ENCODE peak calls at places on chromosomes 1 and 21, in nine cellular contexts. B is left ventricle myocardium inferior; Y is stimulated activated CD4-positive, alpha-beta T cell treated with anti-CD3 and anti-CD28 coated beads, Interleukin-4, amount 100 ng/mL, for 4 hours; O is substantia nigra; Q is NCI-H748 treated with DMSO at 0.1 percent for 48 hours; L is activated naive CD4-positive, alpha-beta T cell treated with Interleukin-2 at 50 U/mL for 16 hours; T is HuH-7; V is hepatocyte; R is HEK293T. E is an unnamed sample.

GRCh38 chr1:29629814-29630516 is 393.6 kb downstream of the PTPRU start:
- DNase-seq in V (no peak), Q (no peak), L (no peak), Y (no peak), R (no peak), T (no peak), O (no peak), B (no peak), E (no peak)

GRCh38 chr1:10671090-10671489 is 125.4 kb downstream of the CASZ1 start:
- DNase-seq in O (no peak), R (peak; percentile 26), L (no peak), V (no peak), T (no peak), B (no peak), Q (peak; percentile 10), Y (no peak), E (no peak)

GRCh38 chr1:154446292-154446691 is 41.1 kb downstream of the IL6R start:
- DNase-seq in B (no peak), L (no peak), V (peak; percentile 40), O (no peak), Y (no peak), Q (no peak), R (no peak), T (no peak), E (peak; percentile 84)

GRCh38 chr1:64539808-64540207 is 69.9 kb downstream of the CACHD1 start:
- DNase-seq in Y (no peak), Q (no peak), O (no peak), T (no peak), B (peak; percentile 69), V (peak; percentile 67), R (no peak), L (no peak), E (peak; percentile 87)

GRCh38 chr21:46559291-46559983 is 45.4 kb downstream of the S100B start:
- DNase-seq in T (no peak), V (no peak), O (no peak), B (no peak), Y (peak; percentile 56), R (no peak), L (peak; percentile 68), Q (no peak), E (peak; percentile 44)

GRCh38 chr1:81699234-81699633 is 101.5 kb upstream of the ADGRL2 start:
- DNase-seq in T (no peak), Y (no peak), Q (peak; percentile 46), B (no peak), V (peak; percentile 27), L (no peak), O (no peak), R (no peak), E (no peak)

GRCh38 chr1:25569599-25570458 is 26.4 kb downstream of the LDLRAP1 start:
- DNase-seq in L (no peak), B (no peak), T (no peak), R (no peak), Y (no peak), O (no peak), Q (no peak), V (no peak), E (no peak)

GRCh38 chr1:163315773-163316374 is 5.9 kb upstream of the NUF2 start:
- DNase-seq in Y (peak; percentile 26), B (no peak), V (peak; percentile 73), Q (peak; percentile 56), R (peak; percentile 12), L (peak; percentile 33), T (no peak), O (no peak), E (peak; percentile 62)

GRCh38 chr1:1451696-1452364 is 2.3 kb downstream of the ATAD3C start:
- DNase-seq in L (no peak), O (no peak), Q (no peak), V (no peak), T (no peak), B (no peak), Y (no peak), R (peak; percentile 6), E (no peak)

GRCh38 chr1:219269171-219269570 is 95.5 kb downstream of the LYPLAL1 start:
- DNase-seq in O (no peak), Q (no peak), T (no peak), Y (no peak), R (no peak), L (no peak), B (no peak), V (no peak), E (no peak)

GRCh38 chr1:89277725-89278124 is 5.1 kb upstream of the GBP5 start:
- DNase-seq in Q (no peak), T (no peak), Y (no peak), B (no peak), R (no peak), O (no peak), V (no peak), L (no peak), E (no peak)

GRCh38 chr1:109910963-109911798 is 532 bp downstream of the CSF1 start:
- DNase-seq in R (peak; percentile 68), V (no peak), Q (no peak), Y (peak; percentile 30), L (peak; percentile 32), O (no peak), B (no peak), T (no peak), E (no peak)

GRCh38 chr21:45636921-45637646 is 6.4 kb upstream of the PCBP3 start:
- DNase-seq in B (no peak), L (no peak), V (no peak), Q (no peak), T (no peak), Y (no peak), O (no peak), R (peak; percentile 6), E (no peak)

GRCh38 chr1:102434421-102434820 is 437.7 kb upstream of the OLFM3 start:
- DNase-seq in Q (peak; percentile 34), O (no peak), T (no peak), V (peak; percentile 36), L (no peak), R (peak; percentile 13), Y (no peak), B (no peak), E (peak; percentile 54)

GRCh38 chr1:191851799-191852595 is 306.3 kb upstream of the RGS18 start:
- DNase-seq in L (no peak), Y (no peak), O (no peak), B (no peak), Q (peak; percentile 42), T (no peak), R (no peak), V (no peak), E (peak; percentile 13)

GRCh38 chr1:12124693-12125421 is 41.9 kb upstream of the TNFRSF1B start:
- DNase-seq in R (peak; percentile 74), B (peak; percentile 73), O (peak; percentile 35), L (peak; percentile 81), T (peak; percentile 47), Q (no peak), V (peak; percentile 82), Y (peak; percentile 75), E (peak; percentile 86)

GRCh38 chr1:58722967-58723366 is 23.1 kb upstream of the MYSM1 start:
- DNase-seq in L (no peak), R (no peak), Q (no peak), V (no peak), O (no peak), Y (no peak), B (no peak), T (no peak), E (no peak)

GRCh38 chr1:19010503-19010902 is 54.0 kb upstream of the IFFO2 start:
- DNase-seq in O (no peak), T (no peak), L (no peak), V (no peak), R (peak; percentile 1), B (no peak), Y (no peak), Q (no peak), E (no peak)

GRCh38 chr1:43243299-43243698 is 26.5 kb upstream of the TMEM125 start:
- DNase-seq in V (no peak), Q (no peak), B (no peak), R (no peak), T (no peak), Y (no peak), L (no peak), O (no peak), E (no peak)

GRCh38 chr1:17724150-17724549 is 31.0 kb upstream of the ACTL8 start:
- DNase-seq in O (no peak), V (no peak), T (no peak), Q (no peak), B (no peak), R (no peak), Y (no peak), L (no peak), E (no peak)

GRCh38 chr1:182616130-182617074 is 12.2 kb upstream of the RGS16 start:
- DNase-seq in V (peak; percentile 69), O (peak; percentile 43), Y (peak; percentile 54), Q (peak; percentile 77), R (peak; percentile 59), T (no peak), L (peak; percentile 85), B (peak; percentile 76), E (peak; percentile 87)

GRCh38 chr21:27688773-27689172 is 721.9 kb upstream of the ADAMTS5 start:
- DNase-seq in O (no peak), V (no peak), Q (no peak), T (no peak), B (no peak), R (no peak), Y (no peak), L (no peak), E (no peak)

GRCh38 chr1:64320899-64321624 is 117.6 kb downstream of the UBE2U start:
- DNase-seq in B (no peak), Q (no peak), O (no peak), T (no peak), R (no peak), Y (no peak), L (no peak), V (no peak), E (peak; percentile 24)

GRCh38 chr1:178155478-178156255 is 61.8 kb downstream of the RASAL2 start:
- DNase-seq in O (no peak), Q (no peak), L (no peak), V (peak; percentile 40), T (no peak), R (no peak), B (no peak), Y (no peak), E (no peak)

GRCh38 chr1:27293915-27294314 is 28.0 kb upstream of the TMEM222 start:
- DNase-seq in L (no peak), R (no peak), V (no peak), T (no peak), Y (no peak), Q (no peak), B (no peak), O (no peak), E (no peak)

GRCh38 chr1:30807318-30808066 is 49.9 kb upstream of the LAPTM5 start:
- DNase-seq in Q (peak; percentile 18), V (no peak), T (no peak), R (peak; percentile 51), L (no peak), O (no peak), B (peak; percentile 47), Y (no peak), E (no peak)

GRCh38 chr1:2201062-2201461 is 6.5 kb upstream of the FAAP20 start:
- DNase-seq in R (no peak), Q (no peak), O (no peak), L (no peak), B (no peak), T (no peak), Y (no peak), V (no peak), E (no peak)

GRCh38 chr1:19081218-19081893 is 124.9 kb upstream of the IFFO2 start:
- DNase-seq in R (no peak), V (peak; percentile 50), O (no peak), L (no peak), B (no peak), Q (no peak), T (no peak), Y (no peak), E (no peak)

GRCh38 chr1:67723620-67724019 is 38.6 kb downstream of the GADD45A start:
- DNase-seq in Y (peak; percentile 10), B (no peak), O (no peak), Q (no peak), T (no peak), L (peak; percentile 8), V (no peak), R (no peak), E (no peak)

GRCh38 chr1:182493063-182493462 is 43.1 kb downstream of the RGSL1 start:
- DNase-seq in Y (no peak), R (no peak), Q (no peak), B (no peak), L (no peak), O (no peak), V (no peak), T (no peak), E (no peak)

E was measured in cardiac muscle cell.